ENCODE peak calls at places on chromosomes 6 and 20, in nine cellular contexts. W, P, A, K, C, Y, B, J and L are unnamed samples.

GRCh38 chr20:3251806-3252205 is 12.8 kb upstream of the SLC4A11 start:
- DNase-seq in W (no peak), P (no peak), A (no peak), K (no peak), C (no peak), Y (no peak), B (no peak), J (no peak), L (no peak)

GRCh38 chr6:73746776-73747175 is 50.8 kb downstream of the CD109 start:
- DNase-seq in W (no peak), P (peak; percentile 37), A (no peak), K (no peak), C (no peak), Y (no peak), B (no peak), J (no peak), L (no peak)

GRCh38 chr6:106510090-106510970 is 119.0 kb downstream of the RTN4IP1 start:
- DNase-seq in W (peak; percentile 68), P (no peak), A (peak; percentile 57), K (peak; percentile 18), C (peak; percentile 79), Y (no peak), B (peak; percentile 69), J (peak; percentile 48), L (no peak)

GRCh38 chr20:25369529-25369928 is 21.1 kb downstream of the ABHD12 start:
- DNase-seq in W (no peak), P (no peak), A (no peak), K (no peak), C (no peak), Y (no peak), B (no peak), J (no peak), L (no peak)

GRCh38 chr20:10965936-10966470 is 292.2 kb upstream of the JAG1 start:
- DNase-seq in W (no peak), P (no peak), A (no peak), K (no peak), C (no peak), Y (no peak), B (no peak), J (no peak), L (no peak)

GRCh38 chr20:62653373-62653772 is 11.1 kb downstream of the SLCO4A1 start:
- DNase-seq in W (no peak), P (no peak), A (no peak), K (no peak), C (no peak), Y (no peak), B (no peak), J (no peak), L (no peak)

GRCh38 chr6:53520320-53520928 is 24.5 kb downstream of the GCLC start:
- DNase-seq in W (no peak), P (no peak), A (no peak), K (no peak), C (no peak), Y (no peak), B (no peak), J (no peak), L (no peak)

GRCh38 chr20:58251979-58252591 is 23.6 kb upstream of the ANKRD60 start:
- DNase-seq in W (no peak), P (peak; percentile 93), A (no peak), K (no peak), C (no peak), Y (no peak), B (peak; percentile 35), J (peak; percentile 93), L (no peak)

GRCh38 chr6:54710430-54710829 is 136.1 kb upstream of the FAM83B start:
- DNase-seq in W (no peak), P (no peak), A (no peak), K (no peak), C (no peak), Y (no peak), B (no peak), J (no peak), L (no peak)

GRCh38 chr20:13251556-13251955 is 30.5 kb downstream of the ISM1 start:
- DNase-seq in W (no peak), P (no peak), A (no peak), K (no peak), C (no peak), Y (no peak), B (no peak), J (no peak), L (no peak)

GRCh38 chr6:56843476-56844349 is 111.2 kb upstream of the BEND6 start:
- DNase-seq in W (peak; percentile 91), P (peak; percentile 67), A (peak; percentile 30), K (peak; percentile 73), C (peak; percentile 75), Y (peak; percentile 9), B (no peak), J (peak; percentile 90), L (peak; percentile 62)

GRCh38 chr6:74057326-74057725 is 361.3 kb downstream of the CD109 start:
- DNase-seq in W (no peak), P (no peak), A (no peak), K (no peak), C (no peak), Y (no peak), B (no peak), J (no peak), L (no peak)

GRCh38 chr6:18388252-18388651 is 1.1 kb downstream of the RNF144B start:
- DNase-seq in W (no peak), P (no peak), A (no peak), K (no peak), C (no peak), Y (no peak), B (no peak), J (no peak), L (no peak)